ENCODE peak calls at places on chromosomes 7 and 10, in six cellular contexts. F, C, B, V, L and E are unnamed samples.

GRCh38 chr10:99742240-99742639 is 10.2 kb downstream of the CUTC start:
- DNase-seq in B (no peak), V (no peak), L (no peak), C (no peak), F (peak; percentile 43), E (no peak)

GRCh38 chr10:15211464-15211979 is 43.0 kb upstream of the NMT2 start:
- DNase-seq in V (no peak), F (peak; percentile 93), L (no peak), B (no peak), C (no peak), E (no peak)

GRCh38 chr10:95290446-95290800 is 380 bp downstream of the PDLIM1 start:
- DNase-seq in C (no peak), F (no peak), V (peak; percentile 39), L (peak; percentile 86), B (no peak), E (no peak)

GRCh38 chr7:44072364-44073231 is 7.2 kb upstream of the PGAM2 start:
- DNase-seq in C (peak; percentile 65), F (peak; percentile 84), B (peak; percentile 56), V (peak; percentile 81), L (peak; percentile 86), E (peak; percentile 93)

GRCh38 chr10:30967654-30968421 is 63.8 kb downstream of the ZNF438 start:
- DNase-seq in F (no peak), B (no peak), C (no peak), V (no peak), L (no peak), E (no peak)

GRCh38 chr7:75617634-75618234 is 121.0 kb downstream of the HIP1 start:
- DNase-seq in V (peak; percentile 63), C (peak; percentile 76), B (peak; percentile 27), F (no peak), L (peak; percentile 95), E (peak; percentile 22)

GRCh38 chr10:112564337-112564736 is 117.3 kb downstream of the VTI1A start:
- DNase-seq in L (no peak), C (no peak), V (no peak), B (no peak), F (no peak), E (no peak)

GRCh38 chr10:71837085-71837827 is 13.8 kb downstream of the PSAP start:
- DNase-seq in L (no peak), V (no peak), C (no peak), F (no peak), B (no peak), E (no peak)

GRCh38 chr7:103857435-103857834 is 132.0 kb downstream of the RELN start:
- DNase-seq in C (no peak), V (no peak), B (no peak), F (no peak), L (no peak), E (no peak)

DNA sequence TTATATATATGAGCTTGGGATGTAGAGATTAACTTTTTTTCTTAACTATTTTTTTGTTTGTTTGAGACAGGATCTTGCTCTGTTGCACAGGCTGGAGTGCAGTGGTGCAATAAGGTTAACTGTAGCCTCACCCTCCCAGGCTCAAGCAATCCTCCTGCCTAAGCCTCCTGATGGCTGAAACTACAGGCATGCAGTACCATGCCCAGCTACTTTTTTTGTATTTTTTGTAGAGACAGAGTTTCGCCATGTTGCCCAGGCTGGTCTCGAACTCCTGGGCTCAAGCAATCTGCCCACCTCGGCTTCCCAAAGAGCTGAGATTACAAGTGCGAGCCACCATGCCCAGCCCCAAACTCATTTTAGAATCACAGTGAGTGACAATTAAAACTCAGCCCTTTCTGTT is 105.2 kb downstream of the CUBN start:
- DNase-seq in B (no peak), V (no peak), F (no peak), L (no peak), C (no peak), E (no peak)
- H3K27ac ChIP-seq in B (peak overlapping the region; percentile 59), V (peak overlapping the region; percentile 84), F (peak overlapping the region; percentile 74), L (peak overlapping the region; percentile 70), C (no peak overlapping the region), E (peak overlapping the region; percentile 79)

DNA sequence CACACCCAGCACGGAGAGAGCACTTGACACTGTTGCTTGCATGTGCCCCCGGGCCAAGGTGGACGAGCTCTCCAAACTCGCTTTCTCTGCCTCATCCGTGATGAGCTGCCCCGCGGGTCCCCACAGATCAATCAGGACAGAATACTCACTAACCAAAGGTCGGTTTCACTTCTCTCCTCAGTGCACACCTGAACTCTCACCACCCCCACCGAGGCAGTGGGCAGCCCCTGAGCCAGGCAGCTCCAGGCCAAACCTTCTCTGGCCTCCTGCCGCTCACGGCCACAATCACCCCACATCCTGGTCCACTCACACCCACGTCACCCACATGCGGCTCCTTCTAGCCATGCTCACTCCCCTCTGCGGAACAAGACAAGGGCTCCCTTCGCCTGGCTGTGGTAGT is 443.9 kb downstream of the DNAJB6 start:
- DNase-seq in L (no peak), B (no peak), F (no peak), V (no peak), C (no peak), E (no peak)
- H3K9me3 ChIP-seq in L (no peaks in the 10 kb centered on the region), B (peaks cover 3% of the 10 kb centered on the region), F (peaks cover 72% of the 10 kb centered on the region), V (no peaks in the 10 kb centered on the region), C (no peaks in the 10 kb centered on the region), E (no peaks in the 10 kb centered on the region)

DNA sequence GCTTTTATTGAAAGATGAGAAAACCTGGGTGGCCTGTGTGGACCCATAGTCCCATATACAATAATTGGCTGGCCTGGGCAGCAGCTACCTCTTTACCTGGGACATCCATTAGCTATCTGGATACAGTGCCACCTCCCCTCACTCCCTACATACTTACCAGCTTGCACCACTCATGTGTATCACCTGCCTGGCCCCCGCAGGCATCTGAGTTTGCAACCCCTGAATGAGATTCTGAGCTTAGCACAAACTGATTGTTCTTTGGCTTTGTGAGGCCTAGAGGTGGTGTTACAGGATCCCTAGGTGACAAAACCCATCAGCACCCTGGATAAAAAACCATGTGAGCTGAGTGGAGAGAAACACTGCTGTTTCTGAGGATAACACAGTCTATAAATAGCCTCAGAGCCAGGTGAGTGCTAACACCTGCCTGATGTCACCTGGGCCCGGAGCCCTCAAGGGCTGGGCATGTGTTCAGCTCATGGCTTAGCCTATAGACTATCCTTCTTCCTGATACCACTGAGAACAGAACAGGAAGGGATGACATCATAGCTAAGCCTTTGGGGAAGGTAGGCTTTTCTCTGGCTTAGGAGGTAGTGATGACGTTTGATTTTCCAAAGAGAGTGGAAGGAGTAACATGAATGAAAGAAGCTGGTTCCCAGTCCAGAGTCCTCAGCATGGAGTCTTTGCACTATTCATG is 2.6 kb upstream of the PPIF start:
- DNase-seq in C (peak; percentile 91), F (no peak), L (no peak), V (no peak), B (no peak), E (no peak)
- H3K27ac ChIP-seq in C (peak overlapping the region; percentile 79), F (no peak overlapping the region), L (no peak overlapping the region), V (no peak overlapping the region), B (no peak overlapping the region), E (no peak overlapping the region)

DNA sequence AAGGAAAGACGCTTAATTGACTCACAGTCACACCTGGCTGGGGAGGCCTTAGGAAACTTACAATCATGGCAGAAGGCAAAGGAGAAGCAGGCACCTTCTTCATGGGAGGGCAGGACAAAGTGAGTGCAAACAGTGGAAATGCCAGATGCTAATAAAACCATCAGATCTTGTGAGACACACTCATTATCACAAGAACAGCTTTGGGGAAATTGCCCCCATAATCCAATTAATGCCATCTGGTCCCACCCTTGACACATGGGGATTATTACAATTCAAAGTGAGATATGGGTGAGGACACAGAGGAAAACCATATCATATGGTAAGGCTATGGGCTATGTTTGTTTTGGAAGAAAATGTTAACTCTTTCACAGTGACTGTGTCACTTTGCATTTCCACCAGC is 1272.5 kb upstream of the CELF2 start:
- DNase-seq in L (no peak), C (no peak), B (no peak), V (no peak), F (no peak), E (no peak)
- H3K9me3 ChIP-seq in L (peaks cover 14% of the 10 kb centered on the region), C (no peaks in the 10 kb centered on the region), B (no peaks in the 10 kb centered on the region), V (peaks cover 12% of the 10 kb centered on the region), F (no peaks in the 10 kb centered on the region), E (peaks cover 3% of the 10 kb centered on the region)

GRCh38 chr10:23280420-23281043 is 64.1 kb downstream of the C10orf67 start:
- DNase-seq in F (no peak), B (no peak), L (no peak), C (no peak), V (no peak), E (no peak)
- H3K27ac ChIP-seq in F (no peak overlapping the region), B (no peak overlapping the region), L (no peak overlapping the region), C (no peak overlapping the region), V (no peak overlapping the region), E (no peak overlapping the region)